ENCODE peak calls at places on chromosomes 3 and 15, in seven cellular contexts. E is A549, B is mucosa of descending colon, O is fibroblast of mammary gland, F is left lung, A is cardiac muscle cell, I is colonic mucosa. X is an unnamed sample.

GRCh38 chr15:25527118-25527517 is 88.3 kb upstream of the UBE3A start:
- DNase-seq in A (no peak), E (no peak), I (no peak), B (no peak), O (peak; percentile 18), F (no peak), X (no peak)

GRCh38 chr3:13714251-13714916 is 165.5 kb downstream of the FBLN2 start:
- DNase-seq in A (no peak), O (no peak), I (no peak), F (peak; percentile 14), B (no peak), E (no peak), X (peak; percentile 50)

GRCh38 chr15:97124790-97125189 is 794.3 kb downstream of the NR2F2 start:
- DNase-seq in B (no peak), E (no peak), A (no peak), F (no peak), O (no peak), I (no peak), X (no peak)

GRCh38 chr15:56211960-56212550 is 31.6 kb downstream of the RFX7 start:
- DNase-seq in O (no peak), I (no peak), F (no peak), E (no peak), B (no peak), A (no peak), X (no peak)

GRCh38 chr3:15628967-15629366 is 27.4 kb downstream of the BTD start:
- DNase-seq in A (no peak), I (no peak), B (no peak), F (no peak), O (no peak), E (no peak), X (no peak)

GRCh38 chr3:100710355-100711198 is 1.3 kb downstream of the TFG start:
- DNase-seq in A (peak; percentile 70), F (no peak), I (peak; percentile 82), B (peak; percentile 68), O (peak; percentile 75), E (peak; percentile 85), X (no peak)

GRCh38 chr3:502486-502885 is 305.9 kb downstream of the CHL1 start:
- DNase-seq in B (no peak), I (no peak), A (no peak), F (no peak), E (no peak), O (no peak), X (no peak)

GRCh38 chr3:108477511-108478147 is 32.8 kb downstream of the MYH15 start:
- DNase-seq in B (no peak), I (peak; percentile 79), F (peak; percentile 43), O (peak; percentile 79), E (peak; percentile 13), A (peak; percentile 67), X (no peak)

GRCh38 chr15:89770041-89770440 is 6.1 kb upstream of the MESP2 start:
- DNase-seq in I (no peak), A (no peak), E (no peak), O (peak; percentile 43), F (no peak), B (peak; percentile 7), X (no peak)

GRCh38 chr15:101409621-101410020 is 79.9 kb downstream of the PCSK6 start:
- DNase-seq in F (no peak), I (no peak), A (no peak), E (no peak), O (no peak), B (no peak), X (peak; percentile 71)

GRCh38 chr3:16338999-16339398 is 74.0 kb downstream of the OXNAD1 start:
- DNase-seq in I (no peak), E (peak; percentile 10), A (no peak), F (no peak), O (peak; percentile 98), B (no peak), X (no peak)

GRCh38 chr15:79673416-79674123 is 223.2 kb downstream of the MTHFS start:
- DNase-seq in I (no peak), O (peak; percentile 73), E (peak; percentile 50), F (no peak), A (no peak), B (no peak), X (no peak)

GRCh38 chr3:15286022-15286421 is 46.4 kb downstream of the SH3BP5 start:
- DNase-seq in F (no peak), A (no peak), E (no peak), I (no peak), O (no peak), B (no peak), X (no peak)

GRCh38 chr3:69240651-69241578 is 118.5 kb upstream of the LMOD3 start:
- DNase-seq in O (no peak), E (no peak), B (no peak), F (peak; percentile 47), A (peak; percentile 80), I (no peak), X (no peak)

GRCh38 chr3:34256791-34257190 is 458.4 kb downstream of the PDCD6IP start:
- DNase-seq in A (no peak), O (no peak), F (no peak), E (no peak), I (no peak), B (no peak), X (no peak)

GRCh38 chr3:61605589-61606175 is 44.3 kb downstream of the PTPRG start:
- DNase-seq in I (no peak), F (no peak), E (no peak), A (no peak), B (no peak), O (no peak), X (no peak)

GRCh38 chr3:152155654-152156053 is 113.1 kb upstream of the MBNL1 start:
- DNase-seq in B (no peak), A (peak; percentile 7), I (no peak), O (no peak), F (no peak), E (no peak), X (no peak)

GRCh38 chr15:85589873-85590272 is 204.9 kb downstream of the KLHL25 start:
- DNase-seq in O (peak; percentile 83), F (no peak), A (no peak), I (no peak), E (peak; percentile 65), B (no peak), X (no peak)

GRCh38 chr3:116423365-116423764 is 21.9 kb downstream of the LSAMP start:
- DNase-seq in F (no peak), I (no peak), A (no peak), B (no peak), E (no peak), O (no peak), X (no peak)

GRCh38 chr3:149534671-149535394 is 60.3 kb downstream of the TM4SF4 start:
- DNase-seq in B (no peak), E (peak; percentile 36), O (peak; percentile 68), F (peak; percentile 65), A (peak; percentile 37), I (no peak), X (no peak)

GRCh38 chr3:122858373-122858772 is 63.5 kb downstream of the SLC49A4 start:
- DNase-seq in B (no peak), I (no peak), A (no peak), E (no peak), O (peak; percentile 52), F (no peak), X (no peak)

GRCh38 chr15:76206325-76206976 is 104.8 kb downstream of the ETFA start:
- DNase-seq in I (peak; percentile 49), F (peak; percentile 60), E (no peak), O (peak; percentile 54), A (peak; percentile 34), B (no peak), X (no peak)

GRCh38 chr15:59686389-59686788 is 2.7 kb downstream of the BNIP2 start:
- DNase-seq in A (no peak), E (no peak), B (no peak), I (peak; percentile 32), O (no peak), F (no peak), X (no peak)

GRCh38 chr15:79089890-79090486 is 592 bp downstream of the RASGRF1 start:
- DNase-seq in F (no peak), E (no peak), I (no peak), O (peak; percentile 5), B (no peak), A (no peak), X (peak; percentile 80)

GRCh38 chr3:13727890-13728289 is 152.0 kb downstream of the WNT7A start:
- DNase-seq in F (no peak), A (no peak), B (no peak), I (peak; percentile 10), O (no peak), E (no peak), X (no peak)

GRCh38 chr3:58353722-58354553 is 21.2 kb downstream of the PXK start:
- DNase-seq in E (no peak), A (no peak), O (peak; percentile 26), B (no peak), F (no peak), I (no peak), X (no peak)
- TF ChIP-seq CTCF in E (no peak), A (peak; percentile 31), O (no peak), B (no peak), F (no peak), I (no peak), X (no peak)

GRCh38 chr3:172302176-172302575 is 146.1 kb downstream of the GHSR start:
- DNase-seq in A (no peak), E (no peak), O (no peak), F (no peak), I (no peak), B (no peak), X (no peak)
- TF ChIP-seq CTCF in A (no peak), E (no peak), O (no peak), F (no peak), I (no peak), B (no peak), X (no peak)

DNA sequence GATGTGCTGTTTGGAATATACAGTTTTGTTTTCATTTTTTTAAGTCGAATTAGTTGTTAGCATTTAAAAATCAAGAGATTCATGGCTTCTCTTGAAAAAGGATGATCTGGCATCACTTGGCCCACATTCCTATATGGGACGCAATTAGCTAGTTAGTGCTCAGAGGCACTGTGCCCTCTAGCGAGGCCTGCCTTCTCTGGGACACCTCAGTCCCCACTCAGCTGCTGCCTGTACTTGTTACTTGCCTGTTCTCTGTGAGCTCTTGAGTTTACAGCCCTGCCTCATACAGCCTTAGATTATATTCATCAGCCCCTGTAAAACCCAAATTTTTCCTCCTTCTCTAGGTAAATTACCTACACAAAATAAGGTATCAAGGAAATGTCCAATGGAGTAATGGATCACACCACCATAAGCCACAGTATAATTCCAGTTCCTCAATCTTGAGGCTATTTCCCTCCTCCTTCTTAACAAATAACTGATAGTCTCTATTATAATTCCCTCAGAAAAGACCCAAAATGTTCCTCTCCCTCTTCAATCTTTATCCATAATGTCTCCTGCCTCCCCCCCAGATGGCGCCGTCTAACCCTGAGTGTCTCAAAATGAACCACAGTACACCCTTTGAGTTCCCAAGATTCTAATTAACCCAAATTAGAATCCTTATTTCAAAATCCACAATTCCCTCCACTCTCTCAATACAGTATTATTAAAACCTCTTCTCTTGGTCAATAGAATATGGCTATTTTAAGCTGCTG is 2.7 kb downstream of the ZMAT3 start:
- DNase-seq in F (no peak), I (peak; percentile 36), B (no peak), O (peak; percentile 47), A (peak; percentile 17), E (peak; percentile 30), X (no peak)
- TF ChIP-seq CTCF in F (no peak), I (no peak), B (no peak), O (peak; percentile 59), A (peak; percentile 60), E (peak; percentile 60), X (no peak)

DNA sequence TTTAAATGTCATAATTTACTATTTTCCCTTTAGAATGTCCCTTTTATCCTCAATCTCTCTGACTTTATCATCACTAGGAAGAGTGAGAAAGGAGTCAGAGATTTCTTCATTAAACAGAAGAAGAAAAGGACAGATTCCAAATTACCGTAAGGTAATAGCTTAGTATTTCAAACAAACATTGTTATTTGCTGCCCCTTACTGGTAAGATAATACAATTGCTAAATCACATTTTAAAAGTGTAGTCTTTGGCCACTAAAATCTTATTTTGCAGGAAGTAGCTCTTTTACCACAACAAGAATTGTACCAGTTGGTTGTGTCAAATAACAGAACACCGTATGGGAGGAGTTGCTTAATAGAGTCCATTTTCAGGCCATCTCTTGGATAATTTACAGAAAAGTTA is 53.7 kb downstream of the CGGBP1 start:
- DNase-seq in A (peak; percentile 12), E (peak; percentile 27), I (no peak), B (no peak), F (no peak), O (peak; percentile 47), X (no peak)
- TF ChIP-seq CTCF in A (peak; percentile 40), E (peak; percentile 73), I (no peak), B (no peak), F (peak; percentile 18), O (peak; percentile 30), X (no peak)